ENCODE peak calls at places on chromosomes 12 and 14, in six cellular contexts. One of them, this sample, is unnamed.

GRCh38 chr12:106049105-106049504 is 89.6 kb downstream of the NUAK1 start:
- DNase-seq in stomach: no peak
- DNase-seq in AG09309: no peak
- DNase-seq in kidney epithelial cell: no peak
- DNase-seq in ovary: no peak
- DNase-seq in foreskin fibroblast: peak; percentile 25
- DNase-seq in this sample: no peak

GRCh38 chr12:111406474-111407370 is 999 bp downstream of the SH2B3 start:
- DNase-seq in stomach: no peak
- DNase-seq in AG09309: no peak
- DNase-seq in kidney epithelial cell: no peak
- DNase-seq in ovary: peak; percentile 33
- DNase-seq in foreskin fibroblast: no peak
- DNase-seq in this sample: no peak

GRCh38 chr12:48883305-48884171 is 17.9 kb upstream of the RND1 start:
- DNase-seq in stomach: peak; percentile 83
- DNase-seq in AG09309: no peak
- DNase-seq in kidney epithelial cell: no peak
- DNase-seq in ovary: no peak
- DNase-seq in foreskin fibroblast: no peak
- DNase-seq in this sample: no peak

GRCh38 chr14:23115492-23115850 is 3.6 kb downstream of the CEBPE start:
- DNase-seq in stomach: no peak
- DNase-seq in AG09309: no peak
- DNase-seq in kidney epithelial cell: no peak
- DNase-seq in ovary: no peak
- DNase-seq in foreskin fibroblast: no peak
- DNase-seq in this sample: no peak

GRCh38 chr12:68521848-68522502 is 88.7 kb upstream of the RAP1B start:
- DNase-seq in stomach: no peak
- DNase-seq in AG09309: no peak
- DNase-seq in kidney epithelial cell: no peak
- DNase-seq in ovary: no peak
- DNase-seq in foreskin fibroblast: peak; percentile 20
- DNase-seq in this sample: no peak

GRCh38 chr12:109709401-109710278 is 4.0 kb upstream of the FAM222A start:
- DNase-seq in stomach: no peak
- DNase-seq in AG09309: no peak
- DNase-seq in kidney epithelial cell: no peak
- DNase-seq in ovary: no peak
- DNase-seq in foreskin fibroblast: no peak
- DNase-seq in this sample: no peak

GRCh38 chr12:108457006-108457733 is 57.9 kb upstream of the FICD start:
- DNase-seq in stomach: no peak
- DNase-seq in AG09309: peak; percentile 28
- DNase-seq in kidney epithelial cell: no peak
- DNase-seq in ovary: no peak
- DNase-seq in foreskin fibroblast: peak; percentile 14
- DNase-seq in this sample: peak; percentile 6

GRCh38 chr12:89181271-89181920 is 170.9 kb downstream of the DUSP6 start:
- DNase-seq in stomach: no peak
- DNase-seq in AG09309: no peak
- DNase-seq in kidney epithelial cell: no peak
- DNase-seq in ovary: no peak
- DNase-seq in foreskin fibroblast: peak; percentile 53
- DNase-seq in this sample: peak; percentile 54

GRCh38 chr14:106622200-106622745 is 1095.9 kb downstream of the TMEM121 start:
- DNase-seq in stomach: no peak
- DNase-seq in AG09309: no peak
- DNase-seq in kidney epithelial cell: no peak
- DNase-seq in ovary: no peak
- DNase-seq in foreskin fibroblast: no peak
- DNase-seq in this sample: no peak

GRCh38 chr14:60722836-60723217 is 1.3 kb downstream of the SIX4 start:
- DNase-seq in stomach: no peak
- DNase-seq in AG09309: no peak
- DNase-seq in kidney epithelial cell: no peak
- DNase-seq in ovary: no peak
- DNase-seq in foreskin fibroblast: no peak
- DNase-seq in this sample: no peak

GRCh38 chr14:100827751-100828447 is 2.0 kb downstream of the MEG3 start:
- DNase-seq in stomach: no peak
- DNase-seq in AG09309: peak; percentile 59
- DNase-seq in kidney epithelial cell: no peak
- DNase-seq in ovary: peak; percentile 48
- DNase-seq in foreskin fibroblast: peak; percentile 65
- DNase-seq in this sample: no peak

GRCh38 chr12:122081108-122081696 is 2.6 kb downstream of the MLXIP start:
- DNase-seq in stomach: no peak
- DNase-seq in AG09309: no peak
- DNase-seq in kidney epithelial cell: no peak
- DNase-seq in ovary: no peak
- DNase-seq in foreskin fibroblast: no peak
- DNase-seq in this sample: no peak

GRCh38 chr12:53061404-53062010 is 11.6 kb downstream of the TNS2 start:
- DNase-seq in stomach: peak; percentile 92
- DNase-seq in AG09309: no peak
- DNase-seq in kidney epithelial cell: no peak
- DNase-seq in ovary: peak; percentile 44
- DNase-seq in foreskin fibroblast: no peak
- DNase-seq in this sample: no peak

GRCh38 chr12:54166543-54167499 is 22.0 kb downstream of the SMUG1 start:
- DNase-seq in stomach: no peak
- DNase-seq in AG09309: no peak
- DNase-seq in kidney epithelial cell: no peak
- DNase-seq in ovary: no peak
- DNase-seq in foreskin fibroblast: no peak
- DNase-seq in this sample: no peak

GRCh38 chr12:31897791-31898503 is 61.3 kb upstream of the RESF1 start:
- DNase-seq in stomach: peak; percentile 53
- DNase-seq in AG09309: no peak
- DNase-seq in kidney epithelial cell: no peak
- DNase-seq in ovary: no peak
- DNase-seq in foreskin fibroblast: peak; percentile 8
- DNase-seq in this sample: peak; percentile 14

GRCh38 chr14:28875937-28876910 is 109.6 kb downstream of the FOXG1 start:
- DNase-seq in stomach: no peak
- DNase-seq in AG09309: no peak
- DNase-seq in kidney epithelial cell: no peak
- DNase-seq in ovary: no peak
- DNase-seq in foreskin fibroblast: no peak
- DNase-seq in this sample: no peak

GRCh38 chr12:3694673-3695072 is 58.2 kb downstream of the CRACR2A start:
- DNase-seq in stomach: no peak
- DNase-seq in AG09309: no peak
- DNase-seq in kidney epithelial cell: no peak
- DNase-seq in ovary: no peak
- DNase-seq in foreskin fibroblast: no peak
- DNase-seq in this sample: no peak

GRCh38 chr12:122641976-122642375 is 61.2 kb downstream of the HCAR2 start:
- DNase-seq in stomach: no peak
- DNase-seq in AG09309: no peak
- DNase-seq in kidney epithelial cell: no peak
- DNase-seq in ovary: no peak
- DNase-seq in foreskin fibroblast: peak; percentile 72
- DNase-seq in this sample: no peak

GRCh38 chr12:13241833-13242232 is 45.3 kb downstream of the EMP1 start:
- DNase-seq in stomach: peak; percentile 27
- DNase-seq in AG09309: no peak
- DNase-seq in kidney epithelial cell: no peak
- DNase-seq in ovary: no peak
- DNase-seq in foreskin fibroblast: peak; percentile 33
- DNase-seq in this sample: no peak

GRCh38 chr14:26594148-26594547 is 3.7 kb downstream of the NOVA1 start:
- DNase-seq in stomach: no peak
- DNase-seq in AG09309: no peak
- DNase-seq in kidney epithelial cell: no peak
- DNase-seq in ovary: no peak
- DNase-seq in foreskin fibroblast: no peak
- DNase-seq in this sample: no peak

GRCh38 chr14:58864751-58865519 is 227.2 kb downstream of the DACT1 start:
- DNase-seq in stomach: no peak
- DNase-seq in AG09309: peak; percentile 73
- DNase-seq in kidney epithelial cell: peak; percentile 70
- DNase-seq in ovary: no peak
- DNase-seq in foreskin fibroblast: peak; percentile 74
- DNase-seq in this sample: peak; percentile 83

GRCh38 chr12:4996714-4997113 is 47.0 kb upstream of the KCNA5 start:
- DNase-seq in stomach: no peak
- DNase-seq in AG09309: no peak
- DNase-seq in kidney epithelial cell: no peak
- DNase-seq in ovary: no peak
- DNase-seq in foreskin fibroblast: no peak
- DNase-seq in this sample: no peak

GRCh38 chr12:4997939-4998338 is 45.7 kb upstream of the KCNA5 start:
- DNase-seq in stomach: no peak
- DNase-seq in AG09309: peak; percentile 86
- DNase-seq in kidney epithelial cell: peak; percentile 65
- DNase-seq in ovary: no peak
- DNase-seq in foreskin fibroblast: peak; percentile 81
- DNase-seq in this sample: peak; percentile 83

GRCh38 chr12:5003025-5003666 is 40.5 kb upstream of the KCNA5 start:
- DNase-seq in stomach: peak; percentile 62
- DNase-seq in AG09309: no peak
- DNase-seq in kidney epithelial cell: no peak
- DNase-seq in ovary: no peak
- DNase-seq in foreskin fibroblast: peak; percentile 44
- DNase-seq in this sample: no peak

GRCh38 chr12:5000658-5001390 is 42.9 kb upstream of the KCNA5 start:
- DNase-seq in stomach: no peak
- DNase-seq in AG09309: no peak
- DNase-seq in kidney epithelial cell: no peak
- DNase-seq in ovary: no peak
- DNase-seq in foreskin fibroblast: no peak
- DNase-seq in this sample: no peak

GRCh38 chr12:5000204-5000603 is 43.5 kb upstream of the KCNA5 start:
- DNase-seq in stomach: no peak
- DNase-seq in AG09309: no peak
- DNase-seq in kidney epithelial cell: no peak
- DNase-seq in ovary: no peak
- DNase-seq in foreskin fibroblast: no peak
- DNase-seq in this sample: no peak
- TF ChIP-seq CTCF in stomach: no peak
- TF ChIP-seq CTCF in AG09309: no peak
- TF ChIP-seq CTCF in kidney epithelial cell: no peak
- TF ChIP-seq CTCF in ovary: no peak
- TF ChIP-seq CTCF in foreskin fibroblast: peak; percentile 10
- TF ChIP-seq CTCF in this sample: no peak

GRCh38 chr12:76449572-76449971 is 101.4 kb upstream of the BBS10 start:
- DNase-seq in stomach: no peak
- DNase-seq in AG09309: no peak
- DNase-seq in kidney epithelial cell: no peak
- DNase-seq in ovary: no peak
- DNase-seq in foreskin fibroblast: peak; percentile 29
- DNase-seq in this sample: no peak
- H3K4me3 ChIP-seq in stomach: no peak overlapping the region
- H3K4me3 ChIP-seq in AG09309: no peak overlapping the region
- H3K4me3 ChIP-seq in kidney epithelial cell: no peak overlapping the region
- H3K4me3 ChIP-seq in ovary: no peak overlapping the region
- H3K4me3 ChIP-seq in foreskin fibroblast: no peak overlapping the region
- H3K4me3 ChIP-seq in this sample: no peak overlapping the region

GRCh38 chr14:76373456-76373855 is 2.5 kb upstream of the ESRRB start:
- DNase-seq in stomach: no peak
- DNase-seq in AG09309: no peak
- DNase-seq in kidney epithelial cell: no peak
- DNase-seq in ovary: no peak
- DNase-seq in foreskin fibroblast: no peak
- DNase-seq in this sample: no peak
- TF ChIP-seq CTCF in stomach: no peak
- TF ChIP-seq CTCF in AG09309: no peak
- TF ChIP-seq CTCF in kidney epithelial cell: no peak
- TF ChIP-seq CTCF in ovary: no peak
- TF ChIP-seq CTCF in foreskin fibroblast: no peak
- TF ChIP-seq CTCF in this sample: no peak

DNA sequence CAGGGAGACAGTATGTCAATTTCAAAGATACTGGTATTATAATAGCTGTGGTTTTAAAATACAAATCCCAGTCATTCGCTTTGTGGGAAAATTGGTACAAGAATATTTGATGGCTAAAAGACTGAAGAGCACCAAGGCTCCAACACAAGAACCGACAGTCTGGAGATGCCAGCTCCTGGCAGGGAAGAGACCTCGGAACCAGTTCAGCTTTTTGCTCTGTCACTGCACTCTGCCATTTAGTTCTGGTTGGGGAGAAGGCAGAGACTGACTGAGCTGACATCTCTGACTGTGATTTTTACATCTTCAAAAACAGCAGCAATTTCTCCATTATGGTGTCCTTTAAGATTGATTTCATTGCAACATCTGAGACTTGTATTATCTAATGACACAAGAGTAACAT is 61.9 kb downstream of the ST8SIA1 start:
- DNase-seq in stomach: no peak
- DNase-seq in AG09309: no peak
- DNase-seq in kidney epithelial cell: no peak
- DNase-seq in ovary: no peak
- DNase-seq in foreskin fibroblast: no peak
- DNase-seq in this sample: no peak
- H3K4me3 ChIP-seq in stomach: no peak overlapping the region
- H3K4me3 ChIP-seq in AG09309: no peak overlapping the region
- H3K4me3 ChIP-seq in kidney epithelial cell: no peak overlapping the region
- H3K4me3 ChIP-seq in ovary: no peak overlapping the region
- H3K4me3 ChIP-seq in foreskin fibroblast: no peak overlapping the region
- H3K4me3 ChIP-seq in this sample: no peak overlapping the region

DNA sequence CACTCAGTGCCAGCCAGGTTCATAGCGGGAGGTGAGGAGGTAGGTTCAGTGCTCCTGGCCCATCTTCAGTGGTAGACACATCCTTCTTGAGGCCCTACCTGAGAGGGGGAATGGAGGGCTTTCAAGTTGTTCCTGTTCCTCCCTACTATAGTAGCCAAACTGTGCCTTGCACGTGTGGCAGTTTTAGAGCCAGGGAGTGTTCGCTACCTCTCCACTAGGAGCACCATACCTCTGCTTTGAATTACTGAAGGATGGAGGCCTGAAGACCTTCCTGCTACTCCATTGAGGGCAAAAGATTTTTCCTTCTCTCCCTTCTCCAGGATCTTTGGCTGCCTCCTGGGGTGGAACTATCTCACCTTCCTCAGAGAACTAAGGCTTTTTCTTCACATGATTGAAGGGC is 5.9 kb upstream of the ALG10 start:
- DNase-seq in stomach: no peak
- DNase-seq in AG09309: no peak
- DNase-seq in kidney epithelial cell: no peak
- DNase-seq in ovary: no peak
- DNase-seq in foreskin fibroblast: no peak
- DNase-seq in this sample: no peak
- TF ChIP-seq CTCF in stomach: no peak
- TF ChIP-seq CTCF in AG09309: peak; percentile 3
- TF ChIP-seq CTCF in kidney epithelial cell: no peak
- TF ChIP-seq CTCF in ovary: no peak
- TF ChIP-seq CTCF in foreskin fibroblast: no peak
- TF ChIP-seq CTCF in this sample: no peak